ENCODE peak calls at places on chromosomes 2 and 18, in eight cellular contexts. A, B, F, S, K, W, C and I are unnamed samples.

GRCh38 chr2:108184421-108184820 is 55.3 kb upstream of the SULT1C3 start:
- DNase-seq in W (peak), C (peak), K (no peak), S (no peak), F (no peak), B (peak), A (no peak), I (no peak)

GRCh38 chr2:180002198-180002597 is 4.9 kb downstream of the CWC22 start:
- DNase-seq in W (no peak), S (no peak), F (no peak), A (no peak), B (no peak), C (no peak), K (no peak), I (no peak)

GRCh38 chr2:168338292-168338691 is 90.9 kb upstream of the STK39 start:
- DNase-seq in C (no peak), A (no peak), B (no peak), S (no peak), W (no peak), F (no peak), K (no peak), I (no peak)

GRCh38 chr2:41937464-41937861 is 110.4 kb upstream of the PKDCC start:
- DNase-seq in A (no peak), B (no peak), F (no peak), S (no peak), K (no peak), W (no peak), C (peak), I (no peak)

GRCh38 chr2:190765386-190766173 is 115.0 kb upstream of the GLS start:
- DNase-seq in W (peak), B (peak), F (no peak), A (no peak), C (peak), K (peak), S (no peak), I (no peak)

GRCh38 chr18:48990497-48991298 is 39.9 kb upstream of the SMAD7 start:
- DNase-seq in K (no peak), A (no peak), S (no peak), F (no peak), C (no peak), B (peak), W (peak), I (no peak)

GRCh38 chr2:130808482-130809268 is 28.0 kb upstream of the ARHGEF4 start:
- DNase-seq in S (no peak), B (no peak), W (peak), K (no peak), A (no peak), C (no peak), F (no peak), I (no peak)

GRCh38 chr2:168992591-168993349 is 38.4 kb downstream of the ABCB11 start:
- DNase-seq in W (peak), A (no peak), B (no peak), K (no peak), F (no peak), C (no peak), S (no peak), I (no peak)

GRCh38 chr2:152558174-152559091 is 158.8 kb downstream of the PRPF40A start:
- DNase-seq in B (peak), A (no peak), S (no peak), K (peak), C (no peak), F (no peak), W (peak), I (no peak)

GRCh38 chr2:99489758-99490087 is at the start of gene REV1:
- DNase-seq in A (no peak), F (no peak), W (no peak), B (no peak), S (no peak), C (no peak), K (no peak), I (no peak)

DNA sequence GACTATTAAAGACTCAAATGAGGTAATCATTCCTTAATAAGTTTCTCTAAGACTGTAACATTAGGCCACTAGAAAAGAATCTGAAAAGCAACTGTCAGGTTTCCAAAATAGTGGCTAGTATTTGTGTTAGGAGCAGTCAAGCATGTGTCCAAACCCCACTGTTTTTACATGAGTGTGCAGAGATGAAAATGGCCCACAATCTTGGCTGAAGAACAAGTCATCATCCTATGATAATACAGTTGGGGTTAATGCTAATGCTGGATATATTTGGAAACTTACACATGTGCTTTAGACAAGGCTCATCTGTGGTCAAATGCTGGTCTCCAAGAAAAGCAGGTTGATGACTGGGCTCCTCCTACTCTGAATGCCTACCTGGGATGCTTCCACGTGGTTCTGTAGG is 73.6 kb downstream of the MAIP1 start:
- DNase-seq in A (no peak), S (no peak), W (no peak), B (no peak), K (no peak), C (no peak), F (no peak), I (no peak)
- TF ChIP-seq CTCF in A (no peak), S (no peak), W (no peak), B (no peak), K (no peak), C (no peak), F (no peak), I (no peak)

GRCh38 chr2:164697688-164698290 is 76.5 kb upstream of the GRB14 start:
- DNase-seq in S (no peak), B (no peak), A (no peak), F (no peak), K (no peak), W (peak), C (peak), I (no peak)

GRCh38 chr2:164694275-164694695 is 73.0 kb upstream of the GRB14 start:
- DNase-seq in C (no peak), K (no peak), B (no peak), W (peak), A (no peak), F (no peak), S (no peak), I (no peak)

GRCh38 chr2:164693834-164694233 is 72.6 kb upstream of the GRB14 start:
- DNase-seq in K (no peak), S (no peak), F (no peak), C (no peak), W (no peak), A (no peak), B (no peak), I (no peak)

GRCh38 chr2:164693390-164693789 is 72.1 kb upstream of the GRB14 start:
- DNase-seq in F (no peak), K (no peak), C (no peak), A (no peak), S (no peak), W (no peak), B (no peak), I (no peak)

DNA sequence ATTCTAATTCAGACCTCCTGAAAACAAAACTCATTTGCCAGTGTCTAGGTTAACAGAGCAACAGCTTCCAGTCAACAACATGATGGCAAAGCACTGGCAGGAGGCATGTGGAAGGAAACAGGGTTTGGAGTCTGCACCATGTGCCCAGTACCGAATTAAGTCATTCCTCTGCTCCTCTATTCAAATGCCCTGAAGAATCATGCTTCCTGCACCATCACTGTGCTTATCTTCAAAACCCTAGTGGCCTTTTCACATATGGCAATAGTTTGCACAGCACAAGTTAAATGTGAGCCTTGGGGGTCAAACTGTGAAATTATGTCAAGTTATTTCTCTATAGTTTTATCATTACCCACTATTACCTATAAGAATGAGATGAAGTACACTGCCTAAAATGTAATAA is 75.4 kb upstream of the GRB14 start:
- DNase-seq in B (no peak), C (peak), K (no peak), W (no peak), F (no peak), A (no peak), S (no peak), I (no peak)
- TF ChIP-seq CTCF in B (peak), C (peak), K (no peak), W (peak), F (no peak), A (no peak), S (no peak), I (no peak)

DNA sequence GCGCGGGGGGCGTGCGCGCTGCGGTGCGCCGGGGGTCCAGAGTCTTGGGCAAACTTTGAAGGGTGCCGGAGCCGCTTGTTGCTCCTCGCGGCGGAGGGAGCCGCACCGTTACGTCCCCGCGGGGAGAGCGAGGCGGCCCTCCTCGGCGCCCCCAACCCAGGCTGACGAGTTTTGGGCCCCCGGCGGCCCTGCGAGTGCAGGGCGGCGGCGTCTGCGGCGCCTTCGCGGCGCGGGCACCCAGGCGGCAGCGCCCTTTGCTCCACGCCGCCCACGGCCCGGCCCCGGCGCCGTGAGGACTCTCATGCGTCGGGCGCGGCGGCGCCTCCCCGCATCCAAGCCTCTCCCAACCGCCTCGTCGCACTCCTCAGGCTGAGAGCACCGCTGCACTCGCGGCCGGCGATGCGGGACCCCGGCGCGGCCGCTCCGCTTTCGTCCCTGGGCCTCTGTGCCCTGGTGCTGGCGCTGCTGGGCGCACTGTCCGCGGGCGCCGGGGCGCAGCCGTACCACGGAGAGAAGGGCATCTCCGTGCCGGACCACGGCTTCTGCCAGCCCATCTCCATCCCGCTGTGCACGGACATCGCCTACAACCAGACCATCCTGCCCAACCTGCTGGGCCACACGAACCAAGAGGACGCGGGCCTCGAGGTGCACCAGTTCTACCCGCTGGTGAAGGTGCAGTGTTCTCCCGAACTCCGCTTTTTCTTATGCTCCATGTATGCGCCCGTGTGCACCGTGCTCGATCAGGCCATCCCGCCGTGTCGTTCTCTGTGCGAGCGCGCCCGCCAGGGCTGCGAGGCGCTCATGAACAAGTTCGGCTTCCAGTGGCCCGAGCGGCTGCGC is 814 bp downstream of the FZD7 start:
- DNase-seq in C (peak), W (peak), S (no peak), A (peak), B (no peak), K (no peak), F (no peak), I (peak)
- TF ChIP-seq CTCF in C (no peak), W (no peak), S (no peak), A (no peak), B (no peak), K (no peak), F (no peak), I (no peak)

GRCh38 chr18:11553098-11553940 is 56.1 kb upstream of the SLC35G4 start:
- DNase-seq in W (peak), F (no peak), C (peak), S (no peak), A (peak), K (peak), B (peak), I (no peak)
- TF ChIP-seq CTCF in W (peak), F (no peak), C (peak), S (peak), A (peak), K (peak), B (peak), I (peak)

DNA sequence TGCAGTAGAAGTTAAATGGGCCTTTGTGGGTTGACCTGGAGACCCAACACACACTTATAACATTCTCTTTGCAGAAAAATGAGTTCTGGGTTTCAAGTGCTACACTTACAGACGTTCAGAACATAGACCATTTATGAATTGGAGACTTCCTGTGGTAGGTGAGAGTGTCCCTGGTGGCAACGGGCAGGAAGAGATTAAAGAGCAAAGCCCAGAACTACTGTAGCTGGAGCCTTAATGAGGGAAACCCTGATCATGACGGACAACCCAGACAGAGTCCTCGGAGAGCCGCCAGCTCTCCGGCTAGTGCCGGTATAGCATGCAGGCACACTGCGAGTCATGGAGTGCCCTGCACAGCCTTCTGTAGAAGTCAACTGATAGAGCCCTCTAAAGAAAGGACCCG is 44.5 kb upstream of the RMDN2 start:
- DNase-seq in B (no peak), K (no peak), A (no peak), F (no peak), C (no peak), W (no peak), S (no peak), I (no peak)
- TF ChIP-seq CTCF in B (peak), K (no peak), A (no peak), F (no peak), C (no peak), W (no peak), S (no peak), I (no peak)